ENCODE peak calls at places on chromosomes 12 and 14, in seven cellular contexts. E is neural progenitor cell, B is transverse colon, S is adrenal gland, Y is endodermal cell, D is cardiac muscle cell, G is tibial artery. I is an unnamed sample. For H3K9me3, the result is how much of the 10 kb centered on the place peaks cover.

GRCh38 chr14:91038439-91038838 is 22.0 kb downstream of the RPS6KA5 start:
- DNase-seq in E (no peak), S (no peak), D (no peak), B (no peak), G (no peak), Y (no peak), I (no peak)

GRCh38 chr14:98501836-98502235 is 770.2 kb downstream of the BCL11B start:
- DNase-seq in E (no peak), S (no peak), B (no peak), D (no peak), G (no peak), Y (no peak), I (no peak)

GRCh38 chr14:26596722-26597030 is 1.2 kb downstream of the NOVA1 start:
- DNase-seq in E (no peak), B (peak), D (peak), S (no peak), G (peak), Y (peak), I (no peak)

GRCh38 chr12:122104844-122105243 is 26.3 kb downstream of the MLXIP start:
- DNase-seq in G (no peak), D (no peak), B (peak), S (no peak), E (no peak), Y (no peak), I (no peak)

GRCh38 chr12:60059180-60059579 is 463.4 kb downstream of the SLC16A7 start:
- DNase-seq in B (no peak), Y (no peak), D (no peak), S (no peak), E (no peak), G (no peak), I (no peak)

GRCh38 chr14:102544034-102544744 is 34.6 kb upstream of the ANKRD9 start:
- DNase-seq in E (peak), D (no peak), B (no peak), Y (peak), G (no peak), S (no peak), I (no peak)

GRCh38 chr12:19712041-19712440 is 272.7 kb downstream of the AEBP2 start:
- DNase-seq in G (no peak), S (no peak), Y (no peak), B (no peak), E (no peak), D (no peak), I (no peak)

GRCh38 chr12:50986961-50987737 is 34.8 kb downstream of the HIGD1C start:
- DNase-seq in S (peak), D (peak), G (no peak), E (peak), Y (peak), B (peak), I (no peak)

GRCh38 chr12:93790472-93791152 is 113.4 kb downstream of the CRADD start:
- DNase-seq in S (no peak), Y (no peak), G (no peak), B (no peak), D (no peak), E (no peak), I (no peak)

GRCh38 chr12:108201808-108202207 is 72.7 kb downstream of the WSCD2 start:
- DNase-seq in D (no peak), Y (peak), S (no peak), G (no peak), E (no peak), B (no peak), I (no peak)

GRCh38 chr12:115999582-115999981 is 277.9 kb downstream of the MED13L start:
- DNase-seq in D (no peak), E (no peak), Y (no peak), B (no peak), G (no peak), S (no peak), I (no peak)
- H3K27ac ChIP-seq in D (peak), E (no peak), Y (no peak), B (no peak), G (no peak), S (no peak), I (no peak)

GRCh38 chr12:106245767-106246166 is 2.1 kb downstream of the CKAP4 start:
- DNase-seq in E (no peak), B (peak), G (peak), S (peak), Y (peak), D (no peak), I (no peak)
- H3K9me3 ChIP-seq in E (under half), B (under half), G (under half), S (under half), Y (under half), D (under half), I (under half)

GRCh38 chr12:7937867-7938506 is 2.0 kb upstream of the SLC2A3 start:
- DNase-seq in D (no peak), S (no peak), G (no peak), E (no peak), B (no peak), Y (no peak), I (no peak)
- TF ChIP-seq CTCF in D (peak), S (peak), G (peak), E (peak), B (no peak), Y (peak), I (no peak)

DNA sequence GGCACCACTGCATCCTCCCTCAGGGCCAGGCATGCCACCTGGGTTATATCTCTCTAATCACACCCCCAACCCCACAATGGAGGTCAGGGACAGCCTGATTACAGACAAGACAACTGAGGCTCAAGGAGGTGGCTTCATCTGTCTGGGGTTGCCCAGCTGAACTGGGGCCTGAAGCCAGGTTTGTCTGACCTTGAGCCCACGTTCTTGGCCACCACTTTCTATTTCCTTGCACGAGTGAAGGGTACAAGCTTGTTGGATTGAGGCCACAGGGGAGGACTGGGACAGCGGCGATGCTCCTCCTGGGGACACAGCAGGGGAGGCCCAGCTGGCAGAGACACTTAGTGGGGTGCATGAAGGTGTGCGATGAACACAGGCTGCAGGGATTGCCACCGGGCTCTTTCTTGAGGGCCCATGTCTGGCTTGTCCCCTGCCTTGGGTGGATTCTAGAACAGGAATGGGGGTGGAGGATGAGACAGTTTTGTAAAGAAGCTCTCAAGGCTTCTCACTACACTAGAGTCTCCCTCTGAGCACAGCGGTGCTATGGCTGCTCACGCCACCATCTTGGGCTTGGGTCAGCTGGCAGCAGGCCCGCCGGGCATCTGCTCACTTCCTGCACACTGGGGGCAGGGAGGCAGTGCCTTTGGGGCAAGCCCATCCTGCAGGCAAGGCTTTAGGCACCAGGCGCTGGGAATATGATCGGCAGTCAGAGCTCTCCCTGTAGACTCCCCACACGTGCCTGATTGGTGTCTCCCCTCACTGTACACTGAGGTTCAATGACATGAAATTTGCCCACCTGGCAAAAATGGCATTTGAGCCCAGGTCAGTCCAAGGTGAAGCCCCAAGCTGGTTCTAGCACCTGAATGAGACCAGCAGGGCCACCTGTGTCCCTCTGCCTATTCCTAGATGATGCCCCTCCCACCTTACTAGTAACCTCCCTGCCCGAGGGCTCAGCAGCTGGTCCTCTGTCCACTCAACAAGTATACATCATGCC is 16.0 kb downstream of the RITA1 start:
- DNase-seq in Y (no peak), D (no peak), E (no peak), G (no peak), B (no peak), S (peak), I (no peak)
- H3K27ac ChIP-seq in Y (no peak), D (no peak), E (no peak), G (no peak), B (no peak), S (no peak), I (no peak)

I was measured in thoracic aorta.